ENCODE peak calls at places on chromosome 12, in ten cellular contexts. X is GM04504, W is NCI-H345, Y is HEK293T, B is activated T-cell treated with anti-CD3 and anti-CD28 coated beads for 48 hours, A is T1000, R is amygdala, H is glomerular endothelial cell, Z is A172, E is kidney epithelial cell. N is an unnamed sample.
A peak's percentile ranks its signal among the peaks of the same experiment; 100 is the strongest.

GRCh38 chr12:116123511-116124258 is 153.8 kb downstream of the MED13L start:
- DNase-seq in A (no peak), Z (no peak), X (no peak), W (peak; percentile 88), E (peak; percentile 50), B (peak; percentile 13), Y (peak; percentile 48), H (no peak), R (peak; percentile 32), N (no peak)

GRCh38 chr12:78096909-78097597 is 266.4 kb downstream of the NAV3 start:
- DNase-seq in H (no peak), E (no peak), B (no peak), Y (no peak), X (peak; percentile 54), W (peak; percentile 10), Z (no peak), R (no peak), A (no peak), N (no peak)

GRCh38 chr12:70948976-70949336 is 28.4 kb upstream of the PTPRR start:
- DNase-seq in B (no peak), E (no peak), H (no peak), X (no peak), A (no peak), R (no peak), Z (no peak), W (no peak), Y (no peak), N (no peak)

GRCh38 chr12:89192419-89192818 is 159.9 kb downstream of the DUSP6 start:
- DNase-seq in A (no peak), E (no peak), X (no peak), B (no peak), H (no peak), W (no peak), Y (no peak), Z (peak; percentile 1), R (no peak), N (no peak)

GRCh38 chr12:113472191-113473190 is 820 bp upstream of the LHX5 start:
- DNase-seq in Y (no peak), A (no peak), Z (no peak), B (no peak), E (no peak), H (no peak), W (no peak), X (no peak), R (no peak), N (no peak)

GRCh38 chr12:26150737-26151450 is 26.1 kb upstream of the BHLHE41 start:
- DNase-seq in A (no peak), E (peak; percentile 25), X (peak; percentile 59), B (no peak), W (no peak), H (no peak), Y (no peak), Z (no peak), R (no peak), N (no peak)

GRCh38 chr12:76030378-76031080 is 1.0 kb downstream of the PHLDA1 start:
- DNase-seq in W (no peak), E (no peak), R (no peak), H (no peak), X (no peak), Z (peak; percentile 44), B (peak; percentile 49), A (peak; percentile 70), Y (peak; percentile 31), N (peak; percentile 37)

GRCh38 chr12:105281694-105282049 is 45.7 kb upstream of the APPL2 start:
- DNase-seq in Z (no peak), X (no peak), Y (no peak), H (no peak), A (no peak), E (no peak), R (no peak), B (no peak), W (no peak), N (no peak)

GRCh38 chr12:12010277-12011031 is 60.3 kb upstream of the BCL2L14 start:
- DNase-seq in Y (no peak), E (peak; percentile 60), X (no peak), R (peak; percentile 27), H (no peak), B (peak; percentile 64), W (no peak), A (no peak), Z (peak; percentile 69), N (peak; percentile 37)

GRCh38 chr12:93176166-93176565 is 201.6 kb upstream of the NUDT4 start:
- DNase-seq in B (no peak), W (no peak), Z (no peak), H (no peak), R (no peak), E (no peak), A (no peak), X (no peak), Y (no peak), N (no peak)

GRCh38 chr12:39443704-39444234 is 849 bp upstream of the KIF21A start:
- DNase-seq in H (no peak), E (no peak), Z (no peak), R (no peak), X (no peak), Y (no peak), W (no peak), A (no peak), B (no peak), N (no peak)

GRCh38 chr12:122793685-122794106 is 19.3 kb downstream of the CCDC62 start:
- DNase-seq in W (peak; percentile 53), B (no peak), X (no peak), R (peak; percentile 2), Z (peak; percentile 37), E (no peak), A (no peak), Y (peak; percentile 61), H (peak; percentile 50), N (no peak)

GRCh38 chr12:981956-982355 is 9.1 kb upstream of the ERC1 start:
- DNase-seq in X (no peak), Y (no peak), B (no peak), A (no peak), W (no peak), R (no peak), Z (no peak), E (no peak), H (no peak), N (no peak)

GRCh38 chr12:68349921-68350606 is 17.9 kb upstream of the MDM1 start:
- DNase-seq in Z (no peak), B (no peak), H (no peak), Y (no peak), X (no peak), R (no peak), E (no peak), W (peak; percentile 96), A (no peak), N (no peak)

GRCh38 chr12:18716236-18716635 is 21.6 kb downstream of the PLCZ1 start:
- DNase-seq in Z (no peak), A (no peak), X (no peak), R (no peak), E (no peak), B (no peak), H (no peak), Y (no peak), W (no peak), N (no peak)

GRCh38 chr12:45907955-45908354 is 82.4 kb downstream of the SCAF11 start:
- DNase-seq in W (no peak), R (no peak), E (no peak), X (no peak), Z (no peak), H (no peak), Y (no peak), A (no peak), B (no peak), N (no peak)

GRCh38 chr12:21774358-21775129 is at the start of gene KCNJ8:
- DNase-seq in E (peak; percentile 5), R (peak; percentile 68), A (peak; percentile 68), H (no peak), B (peak; percentile 2), Y (peak; percentile 78), X (no peak), W (peak; percentile 51), Z (no peak), N (no peak)

GRCh38 chr12:120590741-120591407 is 9.7 kb upstream of the POP5 start:
- DNase-seq in Y (no peak), B (no peak), A (no peak), Z (no peak), E (no peak), H (no peak), R (no peak), X (no peak), W (no peak), N (no peak)

GRCh38 chr12:47733142-47733541 is 7.9 kb upstream of the ENDOU start:
- DNase-seq in B (no peak), W (no peak), Y (no peak), A (no peak), X (no peak), Z (no peak), E (no peak), R (no peak), H (no peak), N (no peak)

GRCh38 chr12:122980192-122981035 is at the start of gene ARL6IP4:
- DNase-seq in E (no peak), A (peak; percentile 99), X (peak; percentile 30), R (peak; percentile 60), Z (no peak), Y (peak; percentile 73), W (peak; percentile 57), B (peak; percentile 71), H (no peak), N (peak; percentile 35)

GRCh38 chr12:122024132-122024785 is 2.6 kb downstream of the BCL7A start:
- DNase-seq in A (no peak), E (peak; percentile 62), W (no peak), X (no peak), H (no peak), Y (no peak), B (no peak), R (no peak), Z (no peak), N (no peak)

GRCh38 chr12:7004287-7004803 is 13.9 kb downstream of the LPCAT3 start:
- DNase-seq in B (no peak), E (no peak), Y (no peak), R (no peak), Z (no peak), A (no peak), H (no peak), W (no peak), X (no peak), N (no peak)

GRCh38 chr12:104669851-104670337 is 213.1 kb downstream of the CHST11 start:
- DNase-seq in Z (peak; percentile 6), X (no peak), B (no peak), W (no peak), Y (no peak), E (no peak), A (no peak), H (no peak), R (no peak), N (no peak)

GRCh38 chr12:26906024-26906423 is 31.8 kb downstream of the INTS13 start:
- DNase-seq in Z (no peak), H (no peak), B (no peak), Y (no peak), A (no peak), X (no peak), R (no peak), W (no peak), E (no peak), N (no peak)

GRCh38 chr12:93243689-93244513 is 133.8 kb upstream of the NUDT4 start:
- DNase-seq in W (peak; percentile 68), Y (no peak), R (no peak), X (peak; percentile 59), A (no peak), E (peak; percentile 52), B (no peak), Z (no peak), H (no peak), N (no peak)

GRCh38 chr12:13718271-13718670 is 263.1 kb downstream of the GRIN2B start:
- DNase-seq in E (no peak), A (no peak), Y (no peak), W (no peak), B (no peak), R (no peak), X (no peak), Z (no peak), H (no peak), N (no peak)

GRCh38 chr12:90695415-90695814 is 259.6 kb downstream of the CCER1 start:
- DNase-seq in E (no peak), B (no peak), X (no peak), W (no peak), Z (no peak), A (no peak), R (no peak), Y (no peak), H (no peak), N (no peak)

GRCh38 chr12:55818886-55819285 is 1.0 kb downstream of the ORMDL2 start:
- DNase-seq in H (no peak), A (no peak), W (no peak), Y (no peak), Z (no peak), X (no peak), R (no peak), B (no peak), E (no peak), N (no peak)

N was measured in stimulated activated CD8-positive, alpha-beta memory T cell treated with anti-CD3 and anti-CD28 coated beads, Interleukin-15, amount 100 ng/mL, for 4 hours.